ENCODE peak calls at places on chromosome 5, in seven cellular contexts. Q, N, C, H, Z, A and B are unnamed samples.

GRCh38 chr5:10376530-10376929 is 23.0 kb downstream of the MARCHF6 start:
- DNase-seq in Q (no peak), A (no peak), H (no peak), N (no peak), Z (no peak), C (no peak), B (no peak)

GRCh38 chr5:147805030-147805454 is 22.5 kb upstream of the JAKMIP2 start:
- DNase-seq in H (no peak), N (no peak), Q (no peak), C (no peak), Z (no peak), A (peak; percentile 92), B (no peak)

GRCh38 chr5:11903614-11904269 is 504 bp downstream of the CTNND2 start:
- DNase-seq in A (peak; percentile 72), H (peak; percentile 83), Q (peak; percentile 68), N (no peak), C (no peak), Z (no peak), B (peak; percentile 42)

GRCh38 chr5:170611446-170612088 is 107.7 kb downstream of the KCNIP1 start:
- DNase-seq in C (no peak), H (peak; percentile 64), N (no peak), Q (no peak), Z (no peak), A (no peak), B (no peak)

GRCh38 chr5:113527746-113528145 is 14.3 kb downstream of the YTHDC2 start:
- DNase-seq in H (no peak), N (no peak), Z (no peak), A (no peak), C (no peak), Q (no peak), B (no peak)

GRCh38 chr5:147613359-147613758 is 103.5 kb upstream of the DPYSL3 start:
- DNase-seq in A (no peak), N (no peak), H (no peak), C (no peak), Q (no peak), Z (no peak), B (no peak)

GRCh38 chr5:171152382-171152781 is 156.7 kb upstream of the TLX3 start:
- DNase-seq in Z (no peak), Q (peak; percentile 17), H (no peak), N (no peak), C (no peak), A (no peak), B (no peak)

GRCh38 chr5:149264432-149265069 is 7.1 kb upstream of the AFAP1L1 start:
- DNase-seq in H (peak; percentile 57), N (no peak), Z (no peak), A (peak; percentile 90), Q (peak; percentile 22), C (no peak), B (no peak)

GRCh38 chr5:96861044-96861443 is 15.3 kb upstream of the ERAP2 start:
- DNase-seq in Q (no peak), Z (no peak), A (no peak), H (no peak), C (no peak), N (no peak), B (no peak)

GRCh38 chr5:54904425-54904824 is 81.0 kb downstream of the ESM1 start:
- DNase-seq in C (no peak), Q (no peak), H (peak; percentile 66), N (no peak), Z (no peak), A (no peak), B (no peak)

GRCh38 chr5:127029513-127030258 is 672 bp downstream of the MARCHF3 start:
- DNase-seq in Q (peak; percentile 64), Z (peak; percentile 18), C (peak; percentile 74), H (peak; percentile 60), N (peak; percentile 41), A (peak; percentile 79), B (peak; percentile 52)

GRCh38 chr5:54719384-54720306 is 202.1 kb downstream of the SNX18 start:
- DNase-seq in C (no peak), A (no peak), Z (no peak), H (peak; percentile 92), N (no peak), Q (no peak), B (no peak)

GRCh38 chr5:120082316-120083068 is 381.6 kb upstream of the PRR16 start:
- DNase-seq in N (no peak), H (no peak), Z (no peak), Q (no peak), C (no peak), A (no peak), B (no peak)

GRCh38 chr5:66164044-66164790 is 20.1 kb downstream of the SREK1 start:
- DNase-seq in A (no peak), Q (no peak), N (no peak), Z (no peak), H (no peak), C (no peak), B (no peak)

GRCh38 chr5:55645304-55645703 is 66.8 kb downstream of the SLC38A9 start:
- DNase-seq in Z (no peak), H (no peak), N (no peak), A (no peak), Q (no peak), C (no peak), B (no peak)

GRCh38 chr5:78182838-78183237 is 111.7 kb downstream of the AP3B1 start:
- DNase-seq in N (no peak), H (no peak), Z (no peak), A (no peak), Q (no peak), C (no peak), B (no peak)

GRCh38 chr5:148259288-148259687 is 9.3 kb upstream of the SPINK13 start:
- DNase-seq in H (no peak), Q (no peak), C (no peak), N (no peak), Z (no peak), A (no peak), B (no peak)

DNA sequence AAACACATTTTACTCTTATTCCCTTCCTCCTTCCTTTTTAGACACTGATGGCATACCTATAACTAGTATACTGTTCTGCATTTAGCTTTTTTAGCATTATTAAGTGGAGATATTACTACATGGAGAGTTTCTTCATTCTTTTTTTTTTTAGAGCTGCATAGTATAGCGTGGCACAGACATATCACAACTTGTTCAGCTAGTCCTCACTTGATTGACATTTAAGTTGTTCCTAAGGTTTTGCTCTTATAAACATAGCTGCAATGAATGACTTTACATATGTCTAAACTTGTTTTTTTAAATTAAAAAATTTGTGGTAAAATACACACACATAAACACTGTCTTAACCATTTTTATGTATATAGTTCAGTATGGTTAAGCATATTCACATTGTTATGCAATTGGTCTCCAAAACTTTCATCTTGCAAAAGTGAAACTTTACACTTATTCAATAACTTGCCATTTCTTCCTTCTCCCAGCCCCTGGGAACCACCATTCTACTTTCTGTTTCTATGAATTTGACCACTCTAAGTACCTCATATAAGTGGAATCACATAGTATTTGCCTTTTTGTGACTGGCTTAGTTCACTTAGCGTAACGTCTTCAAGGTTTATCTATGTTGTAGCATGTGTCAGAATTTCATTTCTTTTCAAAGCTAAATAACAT is 48.7 kb downstream of the ANKDD1B start:
- DNase-seq in N (no peak), H (no peak), C (no peak), Q (no peak), A (no peak), Z (no peak), B (no peak)
- H3K27ac ChIP-seq in N (no peak overlapping the region), H (no peak overlapping the region), C (no peak overlapping the region), Q (no peak overlapping the region), A (no peak overlapping the region), Z (no peak overlapping the region), B (no peak overlapping the region)

GRCh38 chr5:180640765-180641565 is 8.4 kb downstream of the FLT4 start:
- DNase-seq in A (no peak), C (peak; percentile 55), Q (peak; percentile 24), N (peak; percentile 7), Z (no peak), H (no peak), B (no peak)

GRCh38 chr5:180640301-180640764 is 9.1 kb downstream of the FLT4 start:
- DNase-seq in Q (peak; percentile 24), A (no peak), Z (no peak), C (no peak), H (no peak), N (peak; percentile 16), B (no peak)

GRCh38 chr5:180637962-180638680 is 11.3 kb downstream of the FLT4 start:
- DNase-seq in A (no peak), Z (no peak), C (peak; percentile 54), H (no peak), Q (no peak), N (peak; percentile 5), B (no peak)

GRCh38 chr5:180639287-180639686 is 10.1 kb downstream of the FLT4 start:
- DNase-seq in A (no peak), C (no peak), Q (no peak), Z (no peak), H (no peak), N (no peak), B (no peak)

GRCh38 chr5:180639743-180640300 is 9.6 kb downstream of the FLT4 start:
- DNase-seq in N (peak; percentile 29), H (no peak), A (no peak), C (peak; percentile 51), Z (no peak), Q (peak; percentile 17), B (peak; percentile 19)
- H3K4me3 ChIP-seq in N (no peak overlapping the region), H (no peak overlapping the region), A (no peak overlapping the region), C (no peak overlapping the region), Z (no peak overlapping the region), Q (no peak overlapping the region), B (no peak overlapping the region)

GRCh38 chr5:9282211-9282610 is 263.7 kb downstream of the SEMA5A start:
- DNase-seq in H (no peak), Z (no peak), Q (no peak), A (no peak), C (no peak), N (no peak), B (no peak)

GRCh38 chr5:9284781-9285307 is 261.0 kb downstream of the SEMA5A start:
- DNase-seq in N (no peak), A (no peak), C (no peak), Q (peak; percentile 27), H (peak; percentile 29), Z (no peak), B (no peak)

GRCh38 chr5:9283021-9283420 is 262.9 kb downstream of the SEMA5A start:
- DNase-seq in C (no peak), H (no peak), N (no peak), Q (no peak), A (no peak), Z (no peak), B (no peak)

GRCh38 chr5:9284272-9284671 is 261.6 kb downstream of the SEMA5A start:
- DNase-seq in A (no peak), Z (no peak), N (no peak), Q (peak; percentile 7), H (no peak), C (no peak), B (no peak)

DNA sequence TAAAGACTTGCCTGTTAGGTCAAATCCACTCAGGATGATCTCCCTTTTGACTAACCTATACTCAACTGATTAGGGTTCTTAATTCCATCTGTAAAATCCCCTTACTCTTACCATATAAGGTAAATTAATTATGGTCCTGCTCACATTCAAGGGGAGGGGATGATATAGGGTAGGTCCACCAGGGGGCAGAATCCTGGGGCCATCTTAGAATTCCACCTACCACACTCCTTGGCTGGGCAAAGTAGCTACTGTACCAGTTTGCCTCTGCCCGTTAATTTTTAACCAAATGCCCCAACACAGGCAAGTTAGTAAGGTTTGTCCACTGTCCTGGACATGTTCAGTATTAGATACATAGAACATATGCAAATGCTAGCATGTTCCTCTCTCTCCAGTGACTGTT is 262.4 kb downstream of the SEMA5A start:
- DNase-seq in C (no peak), Z (no peak), Q (no peak), A (no peak), H (no peak), N (no peak), B (no peak)
- TF ChIP-seq CTCF in C (no peak), Z (no peak), Q (peak; percentile 26), A (no peak), H (no peak), N (no peak), B (no peak)

GRCh38 chr5:125639858-125640257 is 783.4 kb upstream of the GRAMD2B start:
- DNase-seq in H (no peak), A (no peak), C (no peak), Q (no peak), N (no peak), Z (no peak), B (no peak)
- H3K27ac ChIP-seq in H (no peak overlapping the region), A (no peak overlapping the region), C (no peak overlapping the region), Q (no peak overlapping the region), N (no peak overlapping the region), Z (no peak overlapping the region), B (no peak overlapping the region)